ENCODE peak calls at places on chromosomes 4 and X, in nine cellular contexts. C is amniotic epithelial cell; H is cardiac muscle cell; Q is amygdala; F is fibroblast of lung; Y is stimulated activated CD4-positive, alpha-beta T cell treated with anti-CD3 and anti-CD28 coated beads, Interleukin-15, amount 100 ng/mL, for 24 hours; D is right atrium auricular region; M is mesothelial cell of epicardium; N is activated CD8-positive, alpha-beta memory T cell treated with anti-CD3 and anti-CD28 coated beads for 1 hour. U is an unnamed sample.

GRCh38 chr4:54217642-54218486 is 11.2 kb upstream of the PDGFRA start:
- DNase-seq in C (peak), H (peak), Q (peak), F (peak), Y (peak), D (peak), M (no peak), N (no peak), U (peak)

GRCh38 chr4:110195561-110196205 is 2.7 kb downstream of the ELOVL6 start:
- DNase-seq in C (no peak), H (no peak), Q (no peak), F (no peak), Y (no peak), D (no peak), M (no peak), N (no peak), U (no peak)

GRCh38 chr4:147829401-147830101 is 97.7 kb downstream of the ARHGAP10 start:
- DNase-seq in C (peak), H (peak), Q (no peak), F (no peak), Y (no peak), D (peak), M (no peak), N (no peak), U (peak)

GRCh38 chr4:80012291-80012690 is 60.7 kb downstream of the ANTXR2 start:
- DNase-seq in C (no peak), H (no peak), Q (no peak), F (no peak), Y (no peak), D (no peak), M (no peak), N (no peak), U (no peak)

GRCh38 chr4:71222661-71223060 is 116.2 kb upstream of the SLC4A4 start:
- DNase-seq in C (no peak), H (no peak), Q (no peak), F (peak), Y (no peak), D (no peak), M (no peak), N (no peak), U (no peak)

GRCh38 chr4:164937576-164938270 is 39.7 kb downstream of the TRIM61 start:
- DNase-seq in C (peak), H (peak), Q (peak), F (no peak), Y (no peak), D (no peak), M (no peak), N (no peak), U (peak)

GRCh38 chr4:1834047-1834769 is 21.7 kb downstream of the LETM1 start:
- DNase-seq in C (peak), H (peak), Q (no peak), F (no peak), Y (no peak), D (no peak), M (no peak), N (no peak), U (no peak)

GRCh38 chr4:26475716-26476115 is 14.6 kb downstream of the CCKAR start:
- DNase-seq in C (no peak), H (no peak), Q (no peak), F (no peak), Y (no peak), D (no peak), M (no peak), N (no peak), U (no peak)

GRCh38 chr4:15420642-15421041 is 7.2 kb upstream of the C1QTNF7 start:
- DNase-seq in C (peak), H (no peak), Q (no peak), F (peak), Y (no peak), D (no peak), M (no peak), N (no peak), U (no peak)

GRCh38 chrX:6021316-6022091 is 207.2 kb downstream of the NLGN4X start:
- DNase-seq in C (peak), H (peak), Q (no peak), F (peak), Y (peak), D (no peak), M (no peak), N (no peak), U (peak)

GRCh38 chrX:110210417-110211139 is 107.3 kb downstream of the AMMECR1 start:
- DNase-seq in C (peak), H (no peak), Q (no peak), F (peak), Y (no peak), D (no peak), M (no peak), N (no peak), U (no peak)

GRCh38 chr4:75710246-75710645 is 14.1 kb upstream of the USO1 start:
- DNase-seq in C (no peak), H (no peak), Q (no peak), F (peak), Y (no peak), D (no peak), M (no peak), N (no peak), U (no peak)

GRCh38 chr4:161404346-161405110 is 759.3 kb downstream of the FSTL5 start:
- DNase-seq in C (peak), H (no peak), Q (no peak), F (peak), Y (no peak), D (no peak), M (no peak), N (no peak), U (no peak)

GRCh38 chrX:26442340-26442739 is 226.4 kb downstream of the MAGEB5 start:
- DNase-seq in C (peak), H (peak), Q (no peak), F (no peak), Y (no peak), D (no peak), M (no peak), N (no peak), U (peak)

GRCh38 chr4:156038772-156039171 is 85.1 kb upstream of the CTSO start:
- DNase-seq in C (no peak), H (no peak), Q (no peak), F (no peak), Y (no peak), D (no peak), M (no peak), N (no peak), U (no peak)

GRCh38 chr4:52588771-52589591 is 70.1 kb downstream of the USP46 start:
- DNase-seq in C (peak), H (no peak), Q (no peak), F (peak), Y (peak), D (no peak), M (no peak), N (peak), U (no peak)

GRCh38 chrX:19791562-19791961 is 95.8 kb downstream of the SH3KBP1 start:
- DNase-seq in C (peak), H (no peak), Q (no peak), F (peak), Y (no peak), D (no peak), M (no peak), N (no peak), U (no peak)

GRCh38 chr4:105979506-105979905 is 84.2 kb downstream of the NPNT start:
- DNase-seq in C (no peak), H (no peak), Q (no peak), F (peak), Y (no peak), D (no peak), M (no peak), N (no peak), U (no peak)

GRCh38 chr4:57077550-57078311 is 32.5 kb downstream of the IGFBP7 start:
- DNase-seq in C (peak), H (no peak), Q (no peak), F (peak), Y (no peak), D (no peak), M (no peak), N (no peak), U (no peak)

GRCh38 chr4:69649207-69649606 is 3.8 kb downstream of the UGT2A1 start:
- DNase-seq in C (no peak), H (no peak), Q (no peak), F (peak), Y (no peak), D (no peak), M (no peak), N (no peak), U (no peak)

GRCh38 chrX:115189646-115190635 is 731 bp downstream of the RBMXL3 start:
- DNase-seq in C (no peak), H (no peak), Q (no peak), F (no peak), Y (no peak), D (no peak), M (no peak), N (no peak), U (peak)

GRCh38 chr4:142698541-142698940 is 147.6 kb downstream of the INPP4B start:
- DNase-seq in C (no peak), H (no peak), Q (no peak), F (no peak), Y (no peak), D (no peak), M (no peak), N (no peak), U (no peak)

GRCh38 chr4:185128272-185129119 is 14.6 kb upstream of the SLC25A4 start:
- DNase-seq in C (no peak), H (peak), Q (peak), F (peak), Y (peak), D (no peak), M (no peak), N (no peak), U (peak)

GRCh38 chr4:33073811-33074210 is 2353.6 kb downstream of the PCDH7 start:
- DNase-seq in C (peak), H (peak), Q (no peak), F (peak), Y (no peak), D (no peak), M (no peak), N (no peak), U (no peak)

GRCh38 chrX:130184857-130185256 is 13.1 kb downstream of the RAB33A start:
- DNase-seq in C (peak), H (no peak), Q (no peak), F (no peak), Y (no peak), D (no peak), M (no peak), N (no peak), U (no peak)

GRCh38 chr4:121736735-121737351 is 28.1 kb downstream of the SMIM43 start:
- DNase-seq in C (peak), H (peak), Q (no peak), F (peak), Y (peak), D (no peak), M (no peak), N (no peak), U (peak)

GRCh38 chrX:43717161-43717560 is 61.1 kb downstream of the MAOA start:
- DNase-seq in C (no peak), H (no peak), Q (no peak), F (no peak), Y (no peak), D (no peak), M (no peak), N (no peak), U (no peak)

GRCh38 chr4:111977419-111977965 is 167.8 kb upstream of the FAM241A start:
- DNase-seq in C (no peak), H (no peak), Q (no peak), F (no peak), Y (no peak), D (no peak), M (no peak), N (no peak), U (no peak)

GRCh38 chrX:151974336-151975227 is at the start of gene GABRE:
- DNase-seq in C (peak), H (peak), Q (no peak), F (peak), Y (peak), D (no peak), M (peak), N (no peak), U (peak)

GRCh38 chrX:101595739-101596419 is 21.9 kb downstream of the ARMCX6 start:
- DNase-seq in C (peak), H (peak), Q (no peak), F (peak), Y (peak), D (no peak), M (no peak), N (no peak), U (peak)

GRCh38 chr4:75698162-75698962 is 25.2 kb upstream of the G3BP2 start:
- DNase-seq in C (no peak), H (no peak), Q (no peak), F (no peak), Y (peak), D (no peak), M (no peak), N (no peak), U (no peak)

GRCh38 chrX:18983711-18984380 is at the start of gene PHKA2:
- DNase-seq in C (no peak), H (peak), Q (peak), F (no peak), Y (peak), D (peak), M (no peak), N (no peak), U (peak)

GRCh38 chr4:134753390-134753789 is 551.8 kb upstream of the PABPC4L start:
- DNase-seq in C (no peak), H (no peak), Q (no peak), F (no peak), Y (no peak), D (no peak), M (no peak), N (no peak), U (no peak)

GRCh38 chrX:140514554-140514953 is 9.7 kb upstream of the SOX3 start:
- DNase-seq in C (no peak), H (no peak), Q (no peak), F (no peak), Y (no peak), D (no peak), M (no peak), N (no peak), U (no peak)

GRCh38 chrX:24563291-24564010 is 83.7 kb downstream of the PCYT1B start:
- DNase-seq in C (no peak), H (no peak), Q (peak), F (no peak), Y (no peak), D (no peak), M (no peak), N (no peak), U (no peak)

GRCh38 chrX:131812847-131813825 is 210.0 kb upstream of the STK26 start:
- DNase-seq in C (peak), H (no peak), Q (peak), F (peak), Y (peak), D (peak), M (no peak), N (peak), U (no peak)

GRCh38 chr4:80183196-80184052 is 13.9 kb upstream of the PRDM8 start:
- DNase-seq in C (no peak), H (no peak), Q (peak), F (peak), Y (no peak), D (no peak), M (no peak), N (no peak), U (no peak)